ENCODE peak calls at places on chromosomes 13 and 19, in seven cellular contexts. P, Y, U, O, I, X and R are unnamed samples. For H3K4me1 and H3K27me3, the result is how much of the 10 kb centered on the place peaks cover.

GRCh38 chr13:38980628-38981078 is 10.0 kb downstream of the STOML3 start:
- DNase-seq in P (no peak), Y (no peak), U (no peak), O (no peak), I (no peak), X (no peak), R (no peak)

GRCh38 chr19:19381007-19381926 is 24.2 kb upstream of the GATAD2A start:
- DNase-seq in P (no peak), Y (peak), U (no peak), O (no peak), I (no peak), X (no peak), R (no peak)

GRCh38 chr13:30355405-30355741 is 48.0 kb upstream of the KATNAL1 start:
- DNase-seq in P (peak), Y (no peak), U (no peak), O (no peak), I (no peak), X (peak), R (peak)

GRCh38 chr13:93411281-93411680 is 184.7 kb downstream of the GPC6 start:
- DNase-seq in P (no peak), Y (no peak), U (peak), O (no peak), I (no peak), X (no peak), R (no peak)

GRCh38 chr13:54445453-54445852 is 1416.8 kb downstream of the OLFM4 start:
- DNase-seq in P (no peak), Y (no peak), U (no peak), O (no peak), I (no peak), X (no peak), R (no peak)

GRCh38 chr13:77172650-77173049 is 145.7 kb upstream of the FBXL3 start:
- DNase-seq in P (no peak), Y (no peak), U (no peak), O (no peak), I (no peak), X (no peak), R (no peak)

GRCh38 chr19:14495678-14496028 is 274 bp downstream of the GIPC1 start:
- DNase-seq in P (no peak), Y (no peak), U (no peak), O (no peak), I (no peak), X (no peak), R (peak)

GRCh38 chr19:53147645-53148044 is 11.2 kb downstream of the ZNF347 start:
- DNase-seq in P (no peak), Y (no peak), U (no peak), O (no peak), I (no peak), X (no peak), R (no peak)

GRCh38 chr13:29497137-29497654 is 98.3 kb downstream of the SLC7A1 start:
- DNase-seq in P (no peak), Y (peak), U (peak), O (no peak), I (no peak), X (no peak), R (peak)

GRCh38 chr19:10018219-10018618 is 4.9 kb downstream of the RDH8 start:
- DNase-seq in P (no peak), Y (no peak), U (no peak), O (no peak), I (no peak), X (no peak), R (no peak)

GRCh38 chr19:13441810-13442512 is 64.3 kb downstream of the CACNA1A start:
- DNase-seq in P (peak), Y (peak), U (peak), O (no peak), I (peak), X (peak), R (peak)

GRCh38 chr13:51953347-51953746 is 57.9 kb downstream of the ATP7B start:
- DNase-seq in P (no peak), Y (no peak), U (no peak), O (no peak), I (no peak), X (no peak), R (no peak)

GRCh38 chr13:24304620-24305019 is 4.8 kb upstream of the C1QTNF9 start:
- DNase-seq in P (no peak), Y (no peak), U (no peak), O (no peak), I (no peak), X (no peak), R (no peak)

GRCh38 chr13:32940601-32941000 is 75.6 kb upstream of the KL start:
- DNase-seq in P (peak), Y (no peak), U (peak), O (peak), I (no peak), X (no peak), R (peak)

GRCh38 chr19:29515706-29516357 is 10.0 kb upstream of the VSTM2B start:
- DNase-seq in P (no peak), Y (no peak), U (no peak), O (no peak), I (no peak), X (no peak), R (peak)

GRCh38 chr19:40420766-40421467 is 4.9 kb downstream of the SERTAD1 start:
- DNase-seq in P (peak), Y (peak), U (peak), O (peak), I (peak), X (peak), R (peak)

GRCh38 chr19:13492128-13492527 is 14.2 kb downstream of the CACNA1A start:
- DNase-seq in P (no peak), Y (no peak), U (peak), O (no peak), I (no peak), X (peak), R (no peak)

GRCh38 chr13:50678464-50679162 is 164.9 kb downstream of the DLEU7 start:
- DNase-seq in P (no peak), Y (no peak), U (peak), O (no peak), I (no peak), X (no peak), R (no peak)

GRCh38 chr13:51697181-51697580 is 106.8 kb downstream of the DHRS12 start:
- DNase-seq in P (no peak), Y (no peak), U (no peak), O (no peak), I (no peak), X (no peak), R (no peak)

GRCh38 chr19:13165091-13165997 is 15.1 kb downstream of the IER2 start:
- DNase-seq in P (no peak), Y (no peak), U (peak), O (no peak), I (no peak), X (peak), R (no peak)

GRCh38 chr19:13866463-13867046 is 10.4 kb upstream of the NANOS3 start:
- DNase-seq in P (no peak), Y (no peak), U (no peak), O (no peak), I (no peak), X (no peak), R (no peak)

GRCh38 chr19:4914736-4915501 is 5.6 kb downstream of the UHRF1 start:
- DNase-seq in P (no peak), Y (peak), U (peak), O (no peak), I (no peak), X (no peak), R (no peak)

GRCh38 chr19:55633866-55634265 is 6.9 kb upstream of the ZNF580 start:
- DNase-seq in P (no peak), Y (no peak), U (no peak), O (peak), I (no peak), X (no peak), R (no peak)

GRCh38 chr13:59363950-59364349 is 799.8 kb downstream of the DIAPH3 start:
- DNase-seq in P (no peak), Y (no peak), U (no peak), O (no peak), I (no peak), X (no peak), R (no peak)

GRCh38 chr13:66703597-66703996 is 526.5 kb downstream of the PCDH9 start:
- DNase-seq in P (no peak), Y (no peak), U (no peak), O (no peak), I (no peak), X (no peak), R (no peak)

GRCh38 chr19:2586196-2586595 is 110.3 kb downstream of the GADD45B start:
- DNase-seq in P (no peak), Y (no peak), U (no peak), O (no peak), I (peak), X (peak), R (no peak)

GRCh38 chr19:10514211-10515145 is 2.8 kb downstream of the S1PR5 start:
- DNase-seq in P (no peak), Y (no peak), U (no peak), O (no peak), I (no peak), X (peak), R (no peak)

DNA sequence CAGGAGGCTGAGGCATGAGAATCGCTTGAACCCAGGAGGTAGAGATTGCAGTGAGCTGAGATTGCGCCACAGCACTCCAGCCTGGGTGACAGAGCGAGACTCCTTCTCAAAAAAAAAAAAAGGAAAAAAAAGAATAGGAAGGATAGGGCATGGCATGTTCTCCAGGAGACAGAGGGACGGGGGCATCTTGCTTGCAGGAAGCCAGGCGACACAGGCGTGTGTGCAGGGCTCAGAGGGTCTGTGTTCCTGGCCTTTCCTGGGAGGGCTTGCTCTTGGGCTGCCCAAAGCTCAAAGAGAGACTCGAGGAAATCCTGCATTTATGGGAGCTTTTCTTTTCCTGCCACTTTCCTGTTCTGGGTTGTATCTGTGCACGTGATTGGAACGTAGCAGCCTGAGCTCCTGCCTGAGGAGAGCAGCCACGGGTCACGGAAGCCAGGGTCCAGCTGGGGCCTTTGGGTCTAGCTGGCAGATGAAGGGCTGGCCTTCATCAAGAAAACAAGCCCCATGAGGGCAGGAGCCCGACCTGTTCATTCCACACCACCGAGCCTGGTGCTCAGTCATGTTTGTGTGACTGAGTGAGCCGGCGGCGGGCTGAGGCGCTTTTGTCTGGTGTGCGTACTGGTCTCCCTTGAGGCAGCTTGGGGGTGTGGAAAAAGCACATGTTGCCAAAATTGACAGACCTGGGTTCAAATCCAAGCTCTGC is 44.5 kb downstream of the CAPN12 start:
- DNase-seq in P (no peak), Y (no peak), U (no peak), O (no peak), I (no peak), X (no peak), R (no peak)
- H3K4me1 ChIP-seq in P (under half), Y (half or more), U (under half), O (under half), I (under half), X (under half), R (under half)

GRCh38 chr13:20824762-20825161 is 51.0 kb upstream of the EEF1AKMT1 start:
- DNase-seq in P (no peak), Y (no peak), U (no peak), O (no peak), I (no peak), X (peak), R (no peak)
- H3K4me3 ChIP-seq in P (no peak), Y (no peak), U (peak), O (peak), I (no peak), X (no peak), R (no peak)

GRCh38 chr19:7871530-7872305 is 2.5 kb downstream of the PRR36 start:
- DNase-seq in P (peak), Y (peak), U (peak), O (peak), I (peak), X (peak), R (peak)
- H3K27me3 ChIP-seq in P (under half), Y (half or more), U (under half), O (under half), I (under half), X (under half), R (under half)

DNA sequence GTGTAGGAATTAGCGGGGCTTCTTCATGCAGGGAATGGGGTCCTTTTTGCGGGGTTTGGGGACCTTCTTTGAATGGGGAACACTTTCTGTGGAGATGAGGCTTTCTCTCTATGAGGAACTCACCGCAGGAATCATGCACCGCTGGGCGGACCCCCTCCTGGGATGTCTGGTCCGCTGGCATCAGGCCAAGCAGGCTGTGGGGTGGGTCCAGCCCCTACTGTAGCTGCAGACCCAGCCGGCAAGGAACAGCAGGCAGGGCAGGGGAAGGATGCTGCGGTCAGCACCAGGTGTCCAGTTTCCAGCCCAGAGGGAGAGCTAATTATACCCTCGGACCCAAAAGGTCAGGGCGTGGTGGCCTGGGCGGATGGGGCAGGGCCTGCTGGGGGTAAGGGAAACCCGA is 1.8 kb downstream of the MYBPC2 start:
- DNase-seq in P (no peak), Y (peak), U (no peak), O (no peak), I (no peak), X (no peak), R (no peak)
- H3K4me1 ChIP-seq in P (under half), Y (under half), U (under half), O (under half), I (under half), X (under half), R (under half)

DNA sequence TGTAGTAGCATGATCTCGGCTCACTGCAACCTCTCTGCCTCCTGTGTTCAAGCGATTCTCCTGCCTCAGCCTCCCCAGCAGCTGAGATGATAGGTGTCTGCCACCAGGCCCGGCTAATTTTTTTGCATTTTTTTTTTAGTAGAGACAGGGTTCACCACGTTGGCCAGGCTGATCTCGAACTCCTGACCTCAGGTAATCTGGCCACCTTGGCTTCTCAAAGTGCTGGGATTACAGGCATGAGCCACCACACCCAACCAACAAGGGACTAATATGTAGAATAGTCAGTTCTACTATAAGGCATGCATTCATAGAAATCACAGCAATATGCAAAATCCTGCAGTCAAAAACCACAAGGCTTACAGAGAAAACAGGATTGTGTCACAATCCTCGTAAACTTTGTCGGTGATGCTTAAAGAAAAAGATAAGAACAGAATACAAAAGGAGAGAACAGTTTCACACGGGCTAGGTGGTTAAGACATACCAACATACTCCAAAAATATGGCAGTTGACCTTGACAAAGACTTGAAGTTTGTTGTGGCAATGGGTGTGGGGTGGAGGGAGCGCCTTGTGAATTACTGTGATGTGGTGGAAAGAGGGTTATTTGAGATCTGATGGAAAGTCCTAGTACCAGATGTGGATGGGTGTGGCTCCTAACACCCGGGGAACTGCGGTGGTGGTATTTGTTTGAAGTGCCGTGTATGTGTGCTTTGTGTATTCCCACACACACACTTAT is 12.5 kb downstream of the NOSIP start:
- DNase-seq in P (no peak), Y (peak), U (peak), O (no peak), I (no peak), X (no peak), R (no peak)
- H3K4me3 ChIP-seq in P (no peak), Y (no peak), U (no peak), O (no peak), I (no peak), X (no peak), R (no peak)

GRCh38 chr19:50724522-50725217 is 1.5 kb downstream of the CLEC11A start:
- DNase-seq in P (peak), Y (peak), U (peak), O (peak), I (peak), X (peak), R (peak)

GRCh38 chr19:50722248-50723013 is 733 bp upstream of the CLEC11A start:
- DNase-seq in P (no peak), Y (no peak), U (no peak), O (no peak), I (no peak), X (no peak), R (no peak)

GRCh38 chr19:50721441-50722137 is 1.6 kb upstream of the CLEC11A start:
- DNase-seq in P (peak), Y (no peak), U (no peak), O (peak), I (no peak), X (no peak), R (no peak)

GRCh38 chr19:50723735-50724521 is 764 bp downstream of the CLEC11A start:
- DNase-seq in P (no peak), Y (no peak), U (no peak), O (no peak), I (no peak), X (no peak), R (no peak)

GRCh38 chr19:50723069-50723468 is at the start of gene CLEC11A:
- DNase-seq in P (no peak), Y (peak), U (peak), O (peak), I (no peak), X (peak), R (peak)
- H3K27me3 ChIP-seq in P (under half), Y (half or more), U (under half), O (under half), I (under half), X (under half), R (under half)

GRCh38 chr13:46010148-46010547 is 42.4 kb downstream of the ZC3H13 start:
- DNase-seq in P (no peak), Y (no peak), U (no peak), O (no peak), I (no peak), X (peak), R (no peak)

GRCh38 chr13:46008631-46009030 is 43.9 kb downstream of the ZC3H13 start:
- DNase-seq in P (no peak), Y (no peak), U (no peak), O (no peak), I (no peak), X (no peak), R (no peak)

GRCh38 chr13:46012404-46012803 is 40.1 kb downstream of the ZC3H13 start:
- DNase-seq in P (no peak), Y (no peak), U (no peak), O (no peak), I (no peak), X (no peak), R (no peak)

GRCh38 chr13:46006688-46007452 is 45.7 kb downstream of the ZC3H13 start:
- DNase-seq in P (no peak), Y (no peak), U (no peak), O (no peak), I (no peak), X (no peak), R (no peak)
- H3K4me1 ChIP-seq in P (under half), Y (under half), U (under half), O (under half), I (under half), X (under half), R (under half)